ENCODE peak calls at places on chromosomes 5 and 9, in eight cellular contexts. J, G, P, N, F, C, M and Z are unnamed samples. For H3K4me1, the result is how much of the 10 kb centered on the place peaks cover.

GRCh38 chr5:446864-447263 is 3.9 kb downstream of the EXOC3 start:
- DNase-seq in C (peak), P (peak), J (no peak), M (no peak), F (peak), G (no peak), N (peak), Z (no peak)

GRCh38 chr9:101465330-101465915 is 29.8 kb upstream of the ALDOB start:
- DNase-seq in G (no peak), C (no peak), P (peak), M (no peak), N (no peak), F (peak), J (peak), Z (peak)

GRCh38 chr9:130729145-130729544 is 35.6 kb downstream of the EXOSC2 start:
- DNase-seq in C (no peak), G (no peak), M (no peak), P (no peak), F (no peak), J (no peak), N (no peak), Z (no peak)

GRCh38 chr5:73447234-73448071 is 1.1 kb downstream of the FOXD1 start:
- DNase-seq in F (no peak), G (no peak), P (peak), J (no peak), N (peak), M (peak), C (peak), Z (peak)

GRCh38 chr5:173091981-173092380 is 35.8 kb downstream of the CREBRF start:
- DNase-seq in M (no peak), N (no peak), P (no peak), F (no peak), J (no peak), C (no peak), G (no peak), Z (no peak)

GRCh38 chr9:1018121-1018520 is 32.0 kb upstream of the DMRT2 start:
- DNase-seq in J (no peak), M (peak), P (no peak), G (no peak), F (peak), C (no peak), N (no peak), Z (no peak)

GRCh38 chr9:4143951-4144717 is 155.7 kb downstream of the GLIS3 start:
- DNase-seq in C (no peak), M (no peak), F (no peak), G (no peak), J (no peak), P (peak), N (no peak), Z (no peak)

GRCh38 chr9:14383296-14383695 is 69.4 kb upstream of the NFIB start:
- DNase-seq in F (no peak), N (no peak), G (no peak), C (no peak), P (no peak), M (no peak), J (no peak), Z (no peak)

GRCh38 chr5:168883253-168883880 is 304.2 kb upstream of the PANK3 start:
- DNase-seq in M (no peak), P (peak), F (no peak), C (peak), G (no peak), J (no peak), N (no peak), Z (peak)

GRCh38 chr9:130588416-130588815 is 9.0 kb downstream of the FUBP3 start:
- DNase-seq in J (no peak), G (no peak), M (no peak), P (no peak), C (no peak), N (no peak), F (no peak), Z (no peak)

GRCh38 chr5:175681045-175681974 is 23.4 kb downstream of the HRH2 start:
- DNase-seq in G (no peak), N (peak), C (peak), M (no peak), J (peak), P (no peak), F (no peak), Z (no peak)

GRCh38 chr9:114193090-114193489 is 37.8 kb downstream of the COL27A1 start:
- DNase-seq in C (no peak), G (no peak), P (no peak), J (no peak), N (no peak), M (no peak), F (no peak), Z (no peak)

GRCh38 chr5:38997579-38997978 is 76.6 kb downstream of the RICTOR start:
- DNase-seq in N (no peak), F (no peak), J (no peak), P (peak), G (no peak), M (no peak), C (no peak), Z (no peak)

GRCh38 chr9:2389404-2389803 is 232.2 kb upstream of the VLDLR start:
- DNase-seq in N (no peak), C (no peak), M (no peak), G (no peak), P (no peak), F (no peak), J (no peak), Z (no peak)

GRCh38 chr5:143106175-143106574 is 297.3 kb downstream of the NR3C1 start:
- DNase-seq in P (peak), M (peak), C (peak), J (peak), F (no peak), N (no peak), G (peak), Z (peak)

GRCh38 chr9:110189001-110189400 is 19.0 kb downstream of the C9orf152 start:
- DNase-seq in N (peak), M (no peak), G (no peak), P (no peak), J (peak), C (no peak), F (no peak), Z (no peak)

GRCh38 chr5:30849801-30850370 is 343.6 kb upstream of the CDH6 start:
- DNase-seq in P (no peak), G (peak), M (no peak), N (no peak), J (no peak), C (no peak), F (no peak), Z (no peak)

GRCh38 chr9:88534456-88535225 is at the start of gene NXNL2:
- DNase-seq in F (peak), J (peak), G (no peak), P (peak), C (peak), M (peak), N (peak), Z (peak)

GRCh38 chr9:6757988-6758417 is 230 bp downstream of the KDM4C start:
- DNase-seq in C (peak), F (no peak), J (no peak), N (no peak), G (no peak), M (peak), P (no peak), Z (peak)

GRCh38 chr5:133790898-133791297 is 177.5 kb downstream of the C5orf15 start:
- DNase-seq in F (no peak), N (no peak), C (no peak), M (no peak), J (no peak), G (no peak), P (no peak), Z (no peak)

GRCh38 chr5:117667105-117667504 is 1092.5 kb upstream of the SEMA6A start:
- DNase-seq in G (no peak), M (no peak), P (no peak), F (no peak), N (no peak), J (no peak), C (no peak), Z (no peak)

GRCh38 chr5:130402906-130403305 is 498.6 kb downstream of the CHSY3 start:
- DNase-seq in N (no peak), P (peak), F (no peak), G (no peak), C (no peak), J (no peak), M (no peak), Z (no peak)

GRCh38 chr9:38431101-38431500 is 6.8 kb upstream of the IGFBPL1 start:
- DNase-seq in N (no peak), P (no peak), G (no peak), J (no peak), C (no peak), F (no peak), M (no peak), Z (no peak)

GRCh38 chr5:5341531-5342292 is 80.8 kb upstream of the ICE1 start:
- DNase-seq in M (no peak), J (no peak), P (no peak), F (no peak), G (no peak), C (no peak), N (no peak), Z (no peak)

GRCh38 chr5:169165052-169165451 is 135.9 kb downstream of the SLIT3 start:
- DNase-seq in G (no peak), N (no peak), M (no peak), C (no peak), J (no peak), F (no peak), P (no peak), Z (no peak)

GRCh38 chr5:66207800-66208561 is 63.9 kb downstream of the SREK1 start:
- DNase-seq in G (no peak), P (no peak), M (no peak), N (no peak), F (no peak), J (no peak), C (no peak), Z (no peak)

GRCh38 chr5:28984642-28985041 is 1946.3 kb upstream of the CDH9 start:
- DNase-seq in C (no peak), G (no peak), J (no peak), N (no peak), M (no peak), F (no peak), P (no peak), Z (no peak)

GRCh38 chr5:151005975-151006576 is 14.3 kb upstream of the GPX3 start:
- DNase-seq in N (peak), F (no peak), M (peak), P (no peak), C (no peak), G (no peak), J (peak), Z (no peak)

GRCh38 chr5:168529361-168530234 is 493 bp downstream of the FBLL1 start:
- DNase-seq in F (no peak), C (peak), N (no peak), P (peak), M (peak), J (no peak), G (no peak), Z (peak)

GRCh38 chr9:131585375-131585774 is 40.1 kb downstream of the PRRT1B start:
- DNase-seq in C (no peak), J (no peak), N (no peak), F (no peak), P (no peak), M (no peak), G (no peak), Z (no peak)

GRCh38 chr9:31136524-31136923 is 1247.9 kb upstream of the ACO1 start:
- DNase-seq in P (no peak), F (no peak), J (no peak), C (no peak), N (no peak), M (no peak), G (no peak), Z (no peak)

GRCh38 chr5:72167790-72168189 is 60.5 kb downstream of the MAP1B start:
- DNase-seq in N (no peak), M (peak), G (no peak), J (no peak), C (no peak), P (no peak), F (no peak), Z (no peak)

GRCh38 chr5:10288600-10289213 is 19.0 kb downstream of the CMBL start:
- DNase-seq in F (no peak), N (peak), C (no peak), P (no peak), G (no peak), J (peak), M (peak), Z (peak)

GRCh38 chr9:107948601-107949000 is 459.0 kb upstream of the KLF4 start:
- DNase-seq in G (no peak), J (no peak), N (no peak), C (no peak), F (no peak), M (no peak), P (no peak), Z (no peak)

GRCh38 chr5:31357038-31357437 is 163.6 kb downstream of the CDH6 start:
- DNase-seq in J (no peak), N (no peak), M (no peak), G (no peak), P (no peak), F (no peak), C (no peak), Z (no peak)

GRCh38 chr5:73726606-73727231 is 100.7 kb downstream of the ARHGEF28 start:
- DNase-seq in P (no peak), J (no peak), C (no peak), G (no peak), F (no peak), N (no peak), M (no peak), Z (no peak)

GRCh38 chr5:133331866-133332731 is 280.2 kb downstream of the FSTL4 start:
- DNase-seq in G (no peak), M (no peak), C (no peak), J (no peak), F (no peak), P (no peak), N (peak), Z (no peak)

GRCh38 chr5:102811962-102812361 is 56.9 kb downstream of the PAM start:
- DNase-seq in F (peak), P (no peak), M (no peak), J (no peak), N (no peak), G (peak), C (no peak), Z (no peak)

GRCh38 chr5:5497132-5497748 is 74.8 kb downstream of the ICE1 start:
- DNase-seq in F (peak), G (peak), C (peak), N (peak), J (no peak), M (peak), P (peak), Z (peak)

GRCh38 chr9:94173632-94174031 is 85.5 kb upstream of the ZNF169 start:
- DNase-seq in F (no peak), P (no peak), J (no peak), N (no peak), G (no peak), M (no peak), C (no peak), Z (no peak)
- H3K4me1 ChIP-seq in F (under half), P (under half), J (half or more), N (half or more), G (under half), M (half or more), C (under half), Z (under half)

DNA sequence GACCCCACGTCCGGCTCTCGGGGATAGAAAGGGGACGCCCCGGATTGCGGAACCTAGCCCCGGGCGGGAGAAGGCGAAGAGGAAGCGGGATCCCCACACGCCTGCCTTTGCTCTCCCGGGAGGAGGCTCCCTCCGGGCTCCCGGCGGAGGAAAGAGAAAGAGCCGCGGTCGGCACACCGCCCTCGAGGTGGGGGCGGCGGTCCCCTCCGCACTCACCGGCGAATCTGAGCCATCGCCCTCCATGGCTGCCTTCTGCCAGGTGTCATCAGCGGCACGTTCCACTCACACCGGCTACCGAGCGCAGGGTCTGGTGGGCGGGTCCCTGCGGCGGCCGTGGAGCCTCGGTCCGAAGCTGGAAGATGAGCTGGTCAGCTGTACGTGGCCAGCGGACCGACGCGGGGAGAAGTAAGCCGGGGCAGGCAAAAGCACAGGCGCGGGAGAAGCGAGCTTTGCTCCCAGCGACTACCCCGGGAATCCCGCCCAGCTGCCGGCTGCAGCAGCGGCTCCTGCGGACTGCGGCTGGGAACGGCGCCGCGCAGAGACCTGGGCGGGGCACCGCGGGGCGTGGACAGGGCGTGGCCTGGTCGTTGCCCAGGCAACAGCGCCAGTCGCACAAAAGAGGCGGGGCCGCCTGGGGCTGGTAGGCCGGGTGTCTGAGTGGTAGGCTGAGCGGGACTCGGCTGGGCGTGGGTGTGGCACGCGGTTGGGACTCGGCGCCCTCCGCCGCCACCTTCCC is at the start of gene TRIM36:
- DNase-seq in M (peak), N (peak), J (peak), C (peak), G (peak), P (peak), F (peak), Z (peak)
- TF ChIP-seq CTCF in M (peak), N (peak), J (no peak), C (no peak), G (peak), P (peak), F (peak), Z (peak)

GRCh38 chr5:56211298-56211865 is 21.7 kb downstream of the ANKRD55 start:
- DNase-seq in J (no peak), M (no peak), N (no peak), C (no peak), G (peak), F (peak), P (peak), Z (no peak)
- H3K4me1 ChIP-seq in J (under half), M (under half), N (under half), C (under half), G (under half), F (under half), P (under half), Z (under half)

GRCh38 chr5:93596676-93597441 is 13.8 kb downstream of the NR2F1 start:
- DNase-seq in F (peak), M (no peak), J (peak), N (peak), C (peak), G (no peak), P (peak), Z (no peak)
- TF ChIP-seq CTCF in F (peak), M (no peak), J (no peak), N (no peak), C (no peak), G (no peak), P (peak), Z (no peak)

GRCh38 chr5:1487079-1487764 is 36.5 kb downstream of the LPCAT1 start:
- DNase-seq in G (no peak), N (no peak), P (no peak), J (no peak), F (no peak), C (no peak), M (no peak), Z (no peak)

GRCh38 chr5:1483856-1484255 is 38.6 kb upstream of the SLC6A3 start:
- DNase-seq in J (no peak), P (no peak), N (no peak), G (no peak), M (no peak), C (no peak), F (no peak), Z (no peak)

GRCh38 chr5:1485320-1486118 is 38.2 kb downstream of the LPCAT1 start:
- DNase-seq in M (no peak), N (no peak), J (no peak), F (no peak), G (no peak), C (no peak), P (no peak), Z (no peak)

GRCh38 chr5:1484416-1485319 is 39.1 kb downstream of the LPCAT1 start:
- DNase-seq in F (no peak), P (no peak), J (no peak), C (no peak), M (no peak), N (no peak), G (no peak), Z (no peak)

DNA sequence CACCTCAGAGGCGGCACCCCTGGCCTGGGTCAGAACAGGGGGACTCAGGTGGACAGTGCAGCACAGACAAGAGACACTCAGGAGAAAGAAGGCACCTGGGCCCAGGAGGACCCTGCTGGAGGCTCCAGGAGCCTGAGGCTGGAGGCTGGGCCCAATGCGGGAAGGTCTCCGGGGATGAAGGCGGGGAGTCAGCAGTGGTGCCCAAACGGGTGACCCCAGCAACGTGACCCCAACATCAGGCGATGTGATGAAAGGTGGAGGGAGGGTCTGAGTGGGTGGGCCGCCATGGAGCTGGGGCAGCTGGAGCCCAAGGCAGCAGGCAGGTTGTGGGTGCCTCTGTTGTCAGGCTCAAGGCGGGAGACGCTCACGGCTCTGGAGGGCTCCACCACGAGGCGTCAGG is 37.5 kb downstream of the LPCAT1 start:
- DNase-seq in N (no peak), C (no peak), J (no peak), M (no peak), P (no peak), G (no peak), F (no peak), Z (no peak)
- H3K4me1 ChIP-seq in N (under half), C (under half), J (under half), M (under half), P (under half), G (under half), F (under half), Z (under half)

DNA sequence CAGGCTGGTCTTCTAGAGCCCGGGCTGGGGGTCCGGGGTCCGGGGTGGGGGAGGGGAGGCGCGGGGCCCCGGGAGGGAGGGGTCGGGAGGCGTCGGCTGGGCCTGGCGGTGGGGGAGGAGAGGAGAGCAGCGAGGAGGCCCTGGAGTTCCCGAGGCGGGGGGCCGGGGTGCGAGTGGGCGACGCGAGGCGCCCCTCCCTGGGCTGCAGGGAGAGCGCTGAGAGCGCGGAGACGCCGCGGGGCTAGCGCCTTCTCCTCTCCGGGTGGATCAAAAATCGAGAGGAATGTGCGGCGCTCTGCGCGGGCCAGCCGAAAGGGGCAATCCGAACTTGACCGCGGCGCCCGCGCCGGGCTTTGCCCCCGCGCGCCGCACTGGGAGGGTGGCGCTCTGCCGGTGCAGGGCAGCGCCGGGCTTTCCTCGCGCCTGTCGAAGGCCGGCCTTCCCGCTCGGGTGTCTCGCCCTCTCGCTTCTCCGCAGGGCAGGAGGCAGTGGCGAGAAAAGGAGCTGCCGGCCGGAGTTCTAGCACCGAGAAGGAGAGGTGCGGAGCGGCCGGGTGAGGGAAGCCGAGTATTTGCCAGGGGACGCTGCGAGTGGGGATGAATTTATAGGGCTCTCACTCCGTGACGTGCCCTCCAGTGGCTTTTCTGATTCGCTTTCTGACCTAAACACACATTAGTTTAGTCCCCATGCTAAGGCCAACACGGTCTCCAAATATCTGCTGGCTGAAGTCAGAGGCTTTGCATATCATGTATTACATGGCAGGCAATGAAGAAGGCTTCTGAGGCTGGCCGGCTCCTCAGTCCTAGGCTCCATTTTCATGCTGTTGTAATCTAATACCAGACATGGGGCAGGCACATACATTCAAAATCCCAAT is at the start of gene GDNF:
- DNase-seq in N (peak), C (peak), F (no peak), J (peak), M (peak), G (no peak), P (peak), Z (peak)
- TF ChIP-seq CTCF in N (no peak), C (peak), F (no peak), J (no peak), M (peak), G (no peak), P (peak), Z (peak)